ENCODE peak calls at places on chromosomes 4 and X, in six cellular contexts. C, A, L, I, K and Q are unnamed samples. For H3K9me3, the result is how much of the 10 kb centered on the place peaks cover.

GRCh38 chrX:81305240-81305639 is 103.3 kb downstream of the SH3BGRL start:
- DNase-seq in K (no peak), A (no peak), L (no peak), C (no peak), I (no peak), Q (no peak)

GRCh38 chr4:99886146-99886545 is 8.1 kb downstream of the LAMTOR3 start:
- DNase-seq in A (no peak), I (no peak), K (peak), L (peak), C (peak), Q (no peak)

GRCh38 chr4:125368161-125368560 is 53.4 kb downstream of the FAT4 start:
- DNase-seq in C (peak), I (no peak), L (no peak), K (peak), A (no peak), Q (peak)

GRCh38 chrX:55710701-55711100 is 6.8 kb upstream of the RRAGB start:
- DNase-seq in C (peak), A (no peak), I (no peak), L (peak), K (peak), Q (peak)

GRCh38 chrX:23100826-23101225 is 101.1 kb downstream of the DDX53 start:
- DNase-seq in A (no peak), L (no peak), C (no peak), K (no peak), I (no peak), Q (no peak)

GRCh38 chr4:112099701-112100289 is 45.5 kb upstream of the FAM241A start:
- DNase-seq in A (peak), K (peak), C (peak), L (peak), I (peak), Q (peak)

GRCh38 chr4:148550788-148551187 is 108.6 kb upstream of the NR3C2 start:
- DNase-seq in K (no peak), C (no peak), L (no peak), A (no peak), I (no peak), Q (no peak)

GRCh38 chr4:105895609-105896460 is 564 bp downstream of the NPNT start:
- DNase-seq in L (peak), A (no peak), C (no peak), I (no peak), K (peak), Q (peak)

GRCh38 chrX:132592880-132593279 is 104.0 kb upstream of the MBNL3 start:
- DNase-seq in L (no peak), K (no peak), C (peak), A (peak), I (peak), Q (peak)

GRCh38 chr4:15805583-15806517 is 27.7 kb downstream of the CD38 start:
- DNase-seq in I (peak), C (peak), L (peak), A (peak), K (peak), Q (peak)

GRCh38 chrX:143378851-143379250 is 138.4 kb downstream of the SPANXN3 start:
- DNase-seq in C (no peak), L (no peak), K (no peak), A (no peak), I (no peak), Q (no peak)

GRCh38 chr4:44563496-44563895 is 87.9 kb downstream of the YIPF7 start:
- DNase-seq in A (no peak), I (no peak), L (peak), K (no peak), C (no peak), Q (no peak)

GRCh38 chr4:2266181-2266580 is 4.3 kb upstream of the MXD4 start:
- DNase-seq in K (peak), L (no peak), C (peak), A (no peak), I (no peak), Q (peak)

GRCh38 chrX:2484721-2485459 is 15.9 kb downstream of the DHRSX start:
- DNase-seq in I (no peak), A (no peak), K (peak), L (no peak), C (peak), Q (peak)

GRCh38 chrX:85003655-85004244 is at the start of gene APOOL:
- DNase-seq in A (peak), K (peak), L (peak), I (peak), C (peak), Q (peak)

GRCh38 chr4:15149842-15150592 is 147.7 kb downstream of the CPEB2 start:
- DNase-seq in C (peak), A (peak), I (peak), L (peak), K (peak), Q (peak)

GRCh38 chr4:101862595-101862994 is 72.1 kb downstream of the BANK1 start:
- DNase-seq in K (no peak), I (no peak), A (no peak), L (no peak), C (no peak), Q (no peak)

GRCh38 chr4:175970734-175971133 is 94.9 kb upstream of the WDR17 start:
- DNase-seq in K (no peak), A (no peak), C (no peak), I (no peak), L (no peak), Q (peak)

GRCh38 chr4:175971393-175972179 is 94.1 kb upstream of the WDR17 start:
- DNase-seq in L (no peak), C (peak), K (peak), I (no peak), A (no peak), Q (no peak)

GRCh38 chr4:175970072-175970471 is 95.6 kb upstream of the WDR17 start:
- DNase-seq in K (no peak), A (no peak), I (no peak), L (no peak), C (no peak), Q (no peak)
- H3K9ac ChIP-seq in K (no peak), A (no peak), I (no peak), L (no peak), C (no peak), Q (no peak)

GRCh38 chrX:11450354-11450753 is 157.1 kb downstream of the AMELX start:
- DNase-seq in I (no peak), C (no peak), A (no peak), L (no peak), K (no peak), Q (no peak)
- H3K4me3 ChIP-seq in I (no peak), C (no peak), A (no peak), L (no peak), K (no peak), Q (no peak)

GRCh38 chr4:185831125-185831815 is 19.3 kb upstream of the SORBS2 start:
- DNase-seq in I (no peak), K (no peak), C (no peak), L (peak), A (no peak), Q (no peak)
- H3K9me3 ChIP-seq in I (under half), K (under half), C (under half), L (under half), A (under half), Q (under half)

DNA sequence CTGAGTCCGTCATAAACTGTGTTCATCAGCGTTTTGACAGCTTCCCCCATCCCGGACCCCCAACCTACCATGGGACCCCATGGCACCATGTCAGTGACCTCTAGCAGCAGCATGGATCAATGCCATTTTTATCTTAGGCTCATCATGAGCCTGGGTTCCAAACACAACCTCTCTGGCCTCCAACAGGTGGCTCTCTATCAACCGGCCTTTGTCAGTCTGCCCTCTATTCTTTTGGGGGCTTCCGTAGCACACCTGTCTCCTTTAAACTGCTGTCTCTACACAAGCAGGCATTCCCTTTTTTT is 716 bp upstream of the TMEM150C start:
- DNase-seq in I (no peak), K (no peak), C (no peak), A (no peak), L (no peak), Q (no peak)
- H3K9ac ChIP-seq in I (no peak), K (no peak), C (no peak), A (no peak), L (no peak), Q (no peak)

GRCh38 chr4:34181891-34182290 is 2062.4 kb downstream of the ARAP2 start:
- DNase-seq in C (peak), L (peak), I (no peak), A (no peak), K (peak), Q (no peak)
- H3K4me3 ChIP-seq in C (no peak), L (no peak), I (no peak), A (no peak), K (no peak), Q (peak)

GRCh38 chr4:24970635-24971034 is 57.8 kb upstream of the CCDC149 start:
- DNase-seq in C (no peak), A (no peak), K (no peak), L (no peak), I (peak), Q (no peak)
- H3K9me3 ChIP-seq in C (under half), A (under half), K (under half), L (under half), I (under half), Q (under half)